ENCODE peak calls at places on chromosomes 6 and 20, in nine cellular contexts. Z, O, Y, N, Q, X, S, D and L are unnamed samples.
A peak's percentile ranks its signal among the peaks of the same experiment; 100 is the strongest.

GRCh38 chr6:4645713-4646356 is 130.4 kb upstream of the CDYL start:
- DNase-seq in X (no peak), Y (no peak), S (no peak), D (no peak), Q (peak; percentile 44), N (no peak), O (no peak), Z (no peak), L (no peak)

GRCh38 chr6:148523051-148523450 is 180.4 kb downstream of the SASH1 start:
- DNase-seq in S (no peak), X (peak; percentile 72), N (no peak), Q (no peak), Z (peak; percentile 72), D (no peak), O (no peak), Y (no peak), L (no peak)

GRCh38 chr6:96760153-96760687 is 77.1 kb downstream of the GPR63 start:
- DNase-seq in D (no peak), S (no peak), Y (no peak), O (no peak), X (no peak), N (no peak), Q (no peak), Z (no peak), L (no peak)

GRCh38 chr6:87907521-87907920 is 140.1 kb upstream of the SPACA1 start:
- DNase-seq in Y (no peak), N (no peak), Q (no peak), Z (peak; percentile 83), D (no peak), O (no peak), S (peak; percentile 15), X (peak; percentile 72), L (no peak)

GRCh38 chr6:158500016-158500735 is 59.7 kb upstream of the TMEM181 start:
- DNase-seq in S (no peak), X (peak; percentile 72), D (no peak), O (no peak), N (no peak), Z (no peak), Q (no peak), Y (no peak), L (no peak)

GRCh38 chr6:137044366-137045220 is at the start of gene IL20RA:
- DNase-seq in Z (peak; percentile 15), Q (peak; percentile 53), X (no peak), N (peak; percentile 45), S (no peak), O (peak; percentile 48), D (peak; percentile 37), Y (peak; percentile 4), L (no peak)

GRCh38 chr6:31272431-31272830 is 539 bp upstream of the HLA-C start:
- DNase-seq in O (no peak), Q (peak; percentile 19), Y (no peak), S (no peak), Z (peak; percentile 7), N (no peak), X (peak; percentile 10), D (no peak), L (no peak)

GRCh38 chr20:51469046-51469445 is 73.5 kb downstream of the NFATC2 start:
- DNase-seq in X (no peak), Q (no peak), N (no peak), S (no peak), Y (no peak), D (no peak), Z (no peak), O (no peak), L (no peak)

GRCh38 chr6:163354085-163354484 is 60.4 kb upstream of the QKI start:
- DNase-seq in Z (peak; percentile 87), D (no peak), Q (no peak), O (peak; percentile 59), S (no peak), X (peak; percentile 47), N (no peak), Y (no peak), L (no peak)

GRCh38 chr20:44017905-44018683 is 103.4 kb downstream of the TOX2 start:
- DNase-seq in Q (peak; percentile 68), Y (peak; percentile 25), X (peak; percentile 75), N (peak; percentile 59), O (peak; percentile 63), D (no peak), S (no peak), Z (peak; percentile 72), L (peak; percentile 85)

GRCh38 chr20:24782801-24783630 is 166.1 kb upstream of the CST7 start:
- DNase-seq in O (no peak), N (peak; percentile 51), Y (no peak), S (no peak), D (no peak), X (no peak), Z (no peak), Q (no peak), L (no peak)

GRCh38 chr6:63403725-63404124 is 83.9 kb upstream of the LGSN start:
- DNase-seq in Q (no peak), N (no peak), S (no peak), O (no peak), Y (no peak), Z (no peak), D (no peak), X (no peak), L (no peak)

GRCh38 chr20:433300-433975 is 25.3 kb downstream of the RBCK1 start:
- DNase-seq in Y (no peak), S (peak; percentile 62), Q (no peak), X (no peak), D (peak; percentile 73), Z (no peak), N (no peak), O (no peak), L (no peak)

GRCh38 chr6:124927806-124928205 is 34.4 kb upstream of the RNF217 start:
- DNase-seq in O (no peak), N (no peak), X (no peak), S (no peak), Y (no peak), Q (no peak), D (no peak), Z (no peak), L (peak; percentile 59)

GRCh38 chr20:37567671-37568588 is 40.3 kb upstream of the BLCAP start:
- DNase-seq in S (no peak), N (no peak), Q (no peak), D (no peak), Y (no peak), Z (peak; percentile 14), X (no peak), O (no peak), L (no peak)

GRCh38 chr20:41526327-41526726 is 91.8 kb downstream of the CHD6 start:
- DNase-seq in Q (peak; percentile 19), X (no peak), N (peak; percentile 53), Y (no peak), O (peak; percentile 17), D (no peak), Z (peak; percentile 10), S (no peak), L (no peak)

GRCh38 chr6:48560408-48560807 is 449.4 kb upstream of the PTCHD4 start:
- DNase-seq in X (peak; percentile 60), Y (no peak), Z (peak; percentile 48), S (no peak), D (no peak), N (no peak), Q (peak; percentile 16), O (no peak), L (no peak)

GRCh38 chr20:19758888-19759331 is 852 bp downstream of the RIN2 start:
- DNase-seq in D (no peak), Q (peak; percentile 74), S (no peak), Y (peak; percentile 55), O (peak; percentile 69), N (peak; percentile 74), X (peak; percentile 16), Z (peak; percentile 49), L (no peak)

GRCh38 chr6:116615937-116616756 is at the start of gene RSPH4A:
- DNase-seq in S (peak; percentile 62), N (peak; percentile 86), X (peak; percentile 93), O (peak; percentile 96), D (peak; percentile 55), Y (peak; percentile 82), Q (peak; percentile 96), Z (peak; percentile 96), L (peak; percentile 67)

GRCh38 chr6:101545171-101545570 is 151.7 kb downstream of the GRIK2 start:
- DNase-seq in N (no peak), O (no peak), X (peak; percentile 18), S (no peak), Y (no peak), D (no peak), Q (no peak), Z (peak; percentile 13), L (no peak)

GRCh38 chr20:34112600-34113061 is 588 bp upstream of the EIF2S2 start:
- DNase-seq in D (no peak), Q (no peak), N (no peak), O (peak; percentile 30), X (peak; percentile 72), Y (peak; percentile 36), Z (peak; percentile 65), S (no peak), L (no peak)

GRCh38 chr6:190596-191395 is 101.5 kb upstream of the DUSP22 start:
- DNase-seq in Z (no peak), Q (no peak), S (no peak), D (no peak), X (no peak), O (no peak), N (no peak), Y (no peak), L (no peak)

GRCh38 chr6:37920667-37921066 is 101.1 kb downstream of the ZFAND3 start:
- DNase-seq in S (no peak), Z (no peak), Y (peak; percentile 4), O (no peak), N (no peak), X (no peak), Q (no peak), D (no peak), L (no peak)

GRCh38 chr6:170307080-170307545 is 555 bp downstream of the FAM120B start:
- DNase-seq in X (no peak), O (no peak), N (no peak), Z (no peak), Y (no peak), S (no peak), D (no peak), Q (no peak), L (no peak)

GRCh38 chr6:94478178-94479140 is 1059.1 kb upstream of the EPHA7 start:
- DNase-seq in S (no peak), D (no peak), N (no peak), Y (no peak), X (no peak), Q (no peak), Z (no peak), O (no peak), L (no peak)

GRCh38 chr6:127111526-127111925 is 6.9 kb upstream of the RSPO3 start:
- DNase-seq in O (no peak), N (no peak), D (no peak), Q (no peak), Y (no peak), Z (no peak), S (no peak), X (peak; percentile 13), L (no peak)

GRCh38 chr6:126199482-126199881 is 140.4 kb upstream of the CENPW start:
- DNase-seq in O (no peak), Q (no peak), D (no peak), Y (no peak), X (no peak), S (no peak), Z (no peak), N (no peak), L (no peak)

GRCh38 chr6:148495029-148495428 is 152.4 kb downstream of the SASH1 start:
- DNase-seq in Z (no peak), N (no peak), D (no peak), Y (no peak), O (no peak), X (no peak), Q (no peak), S (no peak), L (no peak)

GRCh38 chr6:152671146-152671545 is 26.6 kb upstream of the MYCT1 start:
- DNase-seq in X (no peak), N (no peak), Q (no peak), D (no peak), Z (peak; percentile 47), S (no peak), O (no peak), Y (no peak), L (no peak)

GRCh38 chr20:22719250-22719649 is 134.9 kb upstream of the FOXA2 start:
- DNase-seq in Z (no peak), N (no peak), S (no peak), O (no peak), D (no peak), Y (no peak), Q (peak; percentile 68), X (no peak), L (no peak)

GRCh38 chr6:137492771-137493217 is 1.4 kb downstream of the OLIG3 start:
- DNase-seq in N (no peak), D (no peak), O (no peak), S (no peak), Y (no peak), X (no peak), Q (no peak), Z (no peak), L (no peak)